ENCODE peak calls at places on chromosomes 3 and 15, in five cellular contexts. E, A, I, F and C are unnamed samples.

GRCh38 chr15:99504823-99505551 is 60.8 kb upstream of the MEF2A start:
- DNase-seq in I (peak), F (peak), A (no peak), E (peak), C (peak)

GRCh38 chr3:124372784-124373183 is 357.5 kb upstream of the UMPS start:
- DNase-seq in F (no peak), A (no peak), E (no peak), I (no peak), C (no peak)

GRCh38 chr3:184791134-184791533 is 20.8 kb upstream of the VPS8 start:
- DNase-seq in A (no peak), F (no peak), I (no peak), E (no peak), C (no peak)

GRCh38 chr15:48644498-48644826 is 1.0 kb downstream of the FBN1 start:
- DNase-seq in F (peak), I (peak), E (peak), A (no peak), C (no peak)

GRCh38 chr3:25266677-25267076 is 161.4 kb upstream of the RARB start:
- DNase-seq in F (no peak), E (no peak), I (no peak), A (no peak), C (no peak)

GRCh38 chr3:14482271-14482721 is 57.8 kb downstream of the GRIP2 start:
- DNase-seq in F (no peak), I (no peak), E (no peak), A (no peak), C (no peak)

GRCh38 chr15:101242160-101242998 is 9.5 kb downstream of the CHSY1 start:
- DNase-seq in I (peak), F (no peak), A (no peak), E (no peak), C (peak)

GRCh38 chr15:101020945-101021344 is 101.8 kb downstream of the LRRK1 start:
- DNase-seq in F (no peak), I (no peak), E (no peak), A (peak), C (no peak)

GRCh38 chr3:111252795-111253194 is 181.2 kb downstream of the NECTIN3 start:
- DNase-seq in F (peak), I (peak), E (peak), A (no peak), C (no peak)

GRCh38 chr3:42749753-42750231 is 23.3 kb downstream of the CCDC13 start:
- DNase-seq in F (peak), A (no peak), E (peak), I (no peak), C (peak)

GRCh38 chr3:195555110-195555509 is 12.0 kb upstream of the PPP1R2 start:
- DNase-seq in E (no peak), A (no peak), F (no peak), I (no peak), C (no peak)

GRCh38 chr3:36149447-36149865 is 230.8 kb upstream of the STAC start:
- DNase-seq in A (no peak), F (no peak), I (no peak), E (peak), C (peak)

GRCh38 chr15:23566070-23567050 is 886 bp downstream of the MKRN3 start:
- DNase-seq in A (no peak), E (peak), I (no peak), F (peak), C (no peak)

GRCh38 chr15:48424076-48424475 is 92.8 kb downstream of the DUT start:
- DNase-seq in E (peak), I (peak), F (no peak), A (no peak), C (peak)

GRCh38 chr3:64221564-64222257 is 3.6 kb downstream of the PRICKLE2 start:
- DNase-seq in I (no peak), A (no peak), E (no peak), F (no peak), C (no peak)

GRCh38 chr3:64224826-64225606 is at the start of gene PRICKLE2:
- DNase-seq in F (peak), A (peak), I (peak), E (no peak), C (peak)

GRCh38 chr3:64225695-64226499 is 631 bp upstream of the PRICKLE2 start:
- DNase-seq in E (no peak), I (peak), A (no peak), F (peak), C (peak)

GRCh38 chr3:64222501-64222900 is 2.8 kb downstream of the PRICKLE2 start:
- DNase-seq in A (no peak), F (no peak), I (no peak), E (no peak), C (no peak)

GRCh38 chr3:64223809-64224570 is 1.3 kb downstream of the PRICKLE2 start:
- DNase-seq in I (peak), A (no peak), F (peak), E (no peak), C (no peak)
- TF ChIP-seq CTCF in I (peak), A (no peak), F (peak), E (no peak), C (peak)

GRCh38 chr15:89808160-89808870 is 6.3 kb downstream of the ANPEP start:
- DNase-seq in E (no peak), A (no peak), F (no peak), I (no peak), C (no peak)
- H3K9ac ChIP-seq in E (no peak), A (no peak), F (no peak), I (no peak), C (no peak)

GRCh38 chr3:3191675-3192480 is 12.4 kb upstream of the CRBN start:
- DNase-seq in I (no peak), E (no peak), F (no peak), A (no peak), C (no peak)

GRCh38 chr3:3201584-3201983 is 22.1 kb upstream of the CRBN start:
- DNase-seq in A (no peak), E (no peak), F (no peak), I (no peak), C (no peak)

GRCh38 chr3:3192481-3192764 is 12.9 kb upstream of the CRBN start:
- DNase-seq in A (no peak), E (no peak), F (no peak), I (no peak), C (no peak)

GRCh38 chr3:3200632-3201212 is 21.2 kb upstream of the CRBN start:
- DNase-seq in I (peak), A (peak), E (peak), F (peak), C (peak)

DNA sequence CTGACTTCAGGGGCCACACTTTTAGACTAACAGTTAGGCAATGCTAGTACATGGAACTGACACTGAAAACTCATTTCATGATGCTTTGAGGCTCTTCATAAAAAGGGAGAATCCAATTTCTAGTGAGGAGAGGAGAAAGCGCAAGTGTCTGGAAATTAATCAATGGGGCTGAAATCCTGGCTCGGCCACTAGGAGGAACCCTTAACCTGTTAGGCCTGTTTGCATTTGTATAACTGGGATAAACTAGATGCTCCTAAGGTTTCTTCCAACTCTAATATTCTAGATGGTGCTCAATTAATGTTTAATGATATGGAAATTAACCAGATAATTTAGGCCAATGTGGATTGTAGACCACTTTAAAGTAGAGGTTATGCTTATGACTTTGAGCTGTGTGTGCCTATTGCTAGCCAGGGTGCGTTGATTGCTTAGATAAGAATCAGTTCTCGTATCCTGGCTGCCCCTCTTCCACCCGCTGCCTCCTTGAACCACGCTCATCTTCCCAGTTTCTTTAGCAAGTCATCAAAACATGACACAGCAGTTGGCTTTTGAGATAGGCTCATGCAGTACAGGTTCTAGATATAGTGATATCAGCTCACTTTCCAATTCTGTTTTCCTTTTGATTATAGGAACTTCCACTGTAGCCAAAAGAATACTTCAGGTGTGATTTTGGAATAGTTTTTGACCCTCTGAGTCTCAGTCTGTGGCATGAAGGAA is 16.8 kb upstream of the CRBN start:
- DNase-seq in E (peak), F (no peak), A (no peak), I (no peak), C (no peak)
- TF ChIP-seq CTCF in E (peak), F (peak), A (no peak), I (peak), C (peak)

GRCh38 chr3:105399611-105400010 is 32.9 kb downstream of the ALCAM start:
- DNase-seq in E (no peak), I (no peak), F (no peak), A (no peak), C (peak)

GRCh38 chr3:105399062-105399461 is 32.4 kb downstream of the ALCAM start:
- DNase-seq in E (no peak), F (no peak), A (no peak), I (no peak), C (no peak)

GRCh38 chr3:105401691-105402149 is 35.0 kb downstream of the ALCAM start:
- DNase-seq in F (no peak), I (peak), E (peak), A (no peak), C (peak)

GRCh38 chr3:105402287-105402801 is 35.6 kb downstream of the ALCAM start:
- DNase-seq in I (peak), F (no peak), A (no peak), E (peak), C (peak)

GRCh38 chr3:105401254-105401653 is 34.5 kb downstream of the ALCAM start:
- DNase-seq in A (no peak), F (no peak), I (no peak), E (no peak), C (no peak)
- H3K9ac ChIP-seq in A (no peak), F (no peak), I (no peak), E (peak), C (no peak)

DNA sequence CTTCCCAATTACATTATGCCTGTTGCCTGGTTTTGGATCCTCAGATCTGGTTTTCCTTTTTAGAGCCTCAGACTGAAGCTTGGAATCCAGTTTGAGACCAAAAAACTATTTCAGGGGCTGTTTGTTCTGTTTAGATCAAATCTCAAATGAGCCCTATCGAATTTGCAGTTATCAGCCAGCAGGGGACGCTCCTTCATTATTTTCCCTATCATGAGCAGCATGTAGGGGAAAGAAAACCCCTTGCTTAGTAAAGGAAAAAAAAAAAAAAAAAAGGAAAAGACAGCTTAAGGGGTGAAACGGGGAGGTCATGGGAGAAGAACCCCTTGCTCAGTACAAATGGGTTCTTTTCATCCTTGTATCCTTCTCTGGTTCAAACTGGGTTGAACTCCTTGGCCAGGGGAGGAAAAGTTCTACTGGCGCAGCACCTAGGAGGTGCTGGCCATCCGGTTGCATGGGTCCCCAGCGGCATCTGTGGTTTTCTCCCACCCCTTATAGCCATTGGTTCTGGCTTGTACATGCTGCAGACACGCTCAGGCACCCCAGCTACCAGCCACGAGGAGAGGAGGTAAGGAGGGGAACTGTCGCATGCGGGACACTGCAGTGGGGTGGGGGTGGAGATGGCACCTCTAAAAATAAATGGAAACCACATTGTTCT is 1375.1 kb upstream of the ALCAM start:
- DNase-seq in E (peak), I (no peak), A (no peak), F (peak), C (no peak)
- TF ChIP-seq CTCF in E (peak), I (peak), A (no peak), F (no peak), C (peak)

GRCh38 chr3:82080792-82081191 is 319.3 kb upstream of the GBE1 start:
- DNase-seq in I (no peak), E (peak), F (no peak), A (no peak), C (no peak)
- H3K9ac ChIP-seq in I (no peak), E (peak), F (no peak), A (no peak), C (no peak)

GRCh38 chr3:122247825-122248185 is 64.3 kb downstream of the CASR start:
- DNase-seq in E (no peak), A (no peak), F (no peak), I (peak), C (no peak)

GRCh38 chr3:122246214-122246613 is 62.7 kb downstream of the CASR start:
- DNase-seq in I (peak), E (no peak), F (no peak), A (no peak), C (no peak)

GRCh38 chr3:122247087-122247824 is 63.8 kb downstream of the CASR start:
- DNase-seq in A (no peak), I (no peak), F (no peak), E (no peak), C (no peak)

GRCh38 chr3:122251428-122251827 is 68.0 kb downstream of the CASR start:
- DNase-seq in F (no peak), A (no peak), I (no peak), E (no peak), C (no peak)

GRCh38 chr3:122245513-122246174 is 62.2 kb downstream of the CASR start:
- DNase-seq in F (no peak), E (peak), I (peak), A (no peak), C (peak)
- TF ChIP-seq CTCF in F (no peak), E (no peak), I (no peak), A (no peak), C (peak)

DNA sequence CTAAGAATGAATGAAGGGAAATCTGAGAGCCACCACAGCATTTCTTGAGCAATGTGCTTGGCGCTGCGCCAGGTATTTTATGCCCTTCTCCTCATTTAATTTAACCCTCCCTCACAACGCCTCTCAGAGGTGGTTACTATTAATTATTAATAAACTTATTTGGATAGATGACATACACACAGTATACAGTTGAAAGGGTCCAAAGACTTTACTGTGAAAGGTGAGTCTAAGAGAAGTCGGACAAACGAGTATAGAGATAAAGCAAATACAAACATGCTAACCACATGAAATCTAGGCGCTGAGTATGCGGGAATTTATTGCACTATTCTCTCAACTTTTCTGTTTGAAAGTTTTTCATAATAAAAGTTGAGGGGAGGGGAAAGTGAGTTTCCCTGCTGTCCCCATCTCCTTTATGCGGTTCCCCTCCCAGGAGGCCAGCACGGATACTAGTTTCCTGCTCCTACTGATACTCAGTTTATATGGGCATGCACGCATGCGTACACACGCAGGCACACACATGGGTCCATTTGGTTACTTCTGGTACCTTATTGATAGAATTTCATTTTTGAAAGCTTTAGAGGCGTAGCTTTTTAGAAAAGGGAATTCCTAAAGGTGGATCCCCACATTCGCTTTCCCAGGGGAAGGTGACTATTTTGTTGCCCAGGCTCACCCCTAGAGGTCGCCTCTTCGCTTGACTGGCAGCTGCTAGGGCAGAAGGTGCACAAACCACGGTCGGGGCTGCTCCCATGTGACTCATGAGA is 28.5 kb upstream of the KCTD6 start:
- DNase-seq in E (peak), F (peak), I (peak), A (peak), C (peak)
- H3K9ac ChIP-seq in E (no peak), F (no peak), I (no peak), A (no peak), C (no peak)